ENCODE peak calls at places on chromosome 3, in five cellular contexts. F is HepG2, S is H1, L is GM12878, N is K562. I is an unnamed sample.

GRCh38 chr3:86865506-86865905 is 125.4 kb downstream of the VGLL3 start:
- DNase-seq in F (no peak), S (no peak), L (no peak), N (no peak), I (no peak)

GRCh38 chr3:143720381-143720780 is 127.9 kb downstream of the SLC9A9 start:
- DNase-seq in F (no peak), S (no peak), L (no peak), N (no peak), I (no peak)

GRCh38 chr3:12662593-12663310 is 1.2 kb downstream of the RAF1 start:
- DNase-seq in F (no peak), S (no peak), L (no peak), N (peak), I (peak)

GRCh38 chr3:179447251-179447650 is 4.0 kb downstream of the GNB4 start:
- DNase-seq in F (no peak), S (no peak), L (no peak), N (no peak), I (no peak)

GRCh38 chr3:143298886-143299535 is 179.4 kb downstream of the CHST2 start:
- DNase-seq in F (no peak), S (no peak), L (no peak), N (no peak), I (no peak)

GRCh38 chr3:72265250-72265649 is 480.3 kb upstream of the PROK2 start:
- DNase-seq in F (no peak), S (no peak), L (no peak), N (peak), I (peak)

GRCh38 chr3:63763156-63763555 is 55.9 kb upstream of the C3orf49 start:
- DNase-seq in F (no peak), S (no peak), L (no peak), N (no peak), I (no peak)

GRCh38 chr3:133274477-133274876 is 125.4 kb upstream of the BFSP2 start:
- DNase-seq in F (no peak), S (no peak), L (no peak), N (no peak), I (peak)

GRCh38 chr3:15367059-15367458 is 34.7 kb upstream of the SH3BP5 start:
- DNase-seq in F (no peak), S (no peak), L (no peak), N (no peak), I (no peak)

GRCh38 chr3:169238562-169238961 is 424.9 kb downstream of the MECOM start:
- DNase-seq in F (no peak), S (no peak), L (no peak), N (no peak), I (no peak)

GRCh38 chr3:165854696-165855095 is 17.5 kb upstream of the BCHE start:
- DNase-seq in F (peak), S (no peak), L (no peak), N (peak), I (peak)

GRCh38 chr3:72549819-72550581 is 298.2 kb downstream of the SHQ1 start:
- DNase-seq in F (no peak), S (no peak), L (no peak), N (peak), I (no peak)

GRCh38 chr3:38662544-38662943 is 13.1 kb upstream of the SCN5A start:
- DNase-seq in F (peak), S (no peak), L (no peak), N (peak), I (peak)

GRCh38 chr3:183027276-183027675 is 46.9 kb upstream of the DCUN1D1 start:
- DNase-seq in F (no peak), S (no peak), L (no peak), N (no peak), I (no peak)

GRCh38 chr3:99776516-99777209 is 41.0 kb upstream of the CMSS1 start:
- DNase-seq in F (no peak), S (no peak), L (no peak), N (peak), I (no peak)

GRCh38 chr3:43194490-43195115 is 88.7 kb upstream of the POMGNT2 start:
- DNase-seq in F (no peak), S (no peak), L (no peak), N (no peak), I (no peak)

GRCh38 chr3:116777181-116777840 is 67.7 kb downstream of the TUSC7 start:
- DNase-seq in F (no peak), S (no peak), L (no peak), N (no peak), I (no peak)

GRCh38 chr3:111917300-111917699 is 58.2 kb downstream of the PHLDB2 start:
- DNase-seq in F (no peak), S (no peak), L (no peak), N (no peak), I (peak)

GRCh38 chr3:46960081-46960701 is 16.4 kb downstream of the CCDC12 start:
- DNase-seq in F (no peak), S (no peak), L (no peak), N (no peak), I (peak)

GRCh38 chr3:180747805-180748361 is 68.6 kb upstream of the CCDC39 start:
- DNase-seq in F (no peak), S (no peak), L (no peak), N (no peak), I (no peak)

GRCh38 chr3:71652786-71653419 is 69.4 kb upstream of the FOXP1 start:
- DNase-seq in F (peak), S (no peak), L (peak), N (peak), I (peak)

GRCh38 chr3:126154391-126155279 is 25.8 kb downstream of the ALDH1L1 start:
- DNase-seq in F (no peak), S (peak), L (no peak), N (no peak), I (no peak)

GRCh38 chr3:162468791-162469190 is 972.2 kb downstream of the OTOL1 start:
- DNase-seq in F (no peak), S (no peak), L (no peak), N (no peak), I (no peak)

GRCh38 chr3:169759256-169759655 is 5.6 kb downstream of the TERC start:
- DNase-seq in F (no peak), S (no peak), L (no peak), N (no peak), I (no peak)

GRCh38 chr3:88031543-88032148 is 27.2 kb downstream of the CGGBP1 start:
- DNase-seq in F (no peak), S (no peak), L (peak), N (peak), I (peak)

GRCh38 chr3:193560870-193561269 is 6.2 kb upstream of the ATP13A4 start:
- DNase-seq in F (no peak), S (no peak), L (no peak), N (no peak), I (no peak)

GRCh38 chr3:141797819-141798405 is 34.7 kb downstream of the GRK7 start:
- DNase-seq in F (no peak), S (no peak), L (no peak), N (no peak), I (no peak)

GRCh38 chr3:169026543-169027181 is 636.9 kb downstream of the MECOM start:
- DNase-seq in F (peak), S (no peak), L (no peak), N (no peak), I (no peak)

GRCh38 chr3:130925628-130926027 is 31.7 kb downstream of the ATP2C1 start:
- DNase-seq in F (no peak), S (no peak), L (peak), N (peak), I (no peak)

GRCh38 chr3:166223120-166223519 is 385.9 kb upstream of the BCHE start:
- DNase-seq in F (no peak), S (no peak), L (no peak), N (peak), I (peak)

GRCh38 chr3:172065967-172066762 is 26.8 kb downstream of the FNDC3B start:
- DNase-seq in F (peak), S (no peak), L (peak), N (no peak), I (no peak)

GRCh38 chr3:150545419-150546225 is 674 bp downstream of the SERP1 start:
- DNase-seq in F (peak), S (no peak), L (no peak), N (peak), I (peak)
- TF ChIP-seq CREB1 in F (no peak), S (peak), L (peak), N (no peak), I (peak)

DNA sequence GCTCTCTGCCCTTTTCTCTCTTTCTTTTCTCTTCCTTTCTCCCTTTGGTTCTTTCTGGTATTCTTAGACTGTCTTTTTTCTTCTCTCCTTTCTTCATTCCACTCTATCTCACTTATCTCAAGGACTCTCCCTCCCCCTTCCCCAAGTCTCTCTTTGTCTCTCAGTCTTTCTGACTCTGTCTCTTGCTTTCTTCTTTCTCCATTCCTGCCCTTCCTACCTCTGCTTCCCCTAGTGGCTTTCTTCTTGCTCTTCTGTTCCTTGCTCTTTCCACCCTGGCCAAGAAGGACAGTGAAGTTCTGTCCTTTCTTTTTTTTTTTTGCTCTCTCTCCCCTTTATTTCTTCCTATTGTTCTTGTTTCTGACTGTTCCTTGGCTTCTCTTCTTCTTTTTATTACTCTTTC is 22.3 kb upstream of the RPL39L start:
- DNase-seq in F (no peak), S (no peak), L (no peak), N (no peak), I (no peak)
- TF ChIP-seq CTCF in F (no peak), S (no peak), L (no peak), N (no peak), I (no peak)

GRCh38 chr3:173699353-173699752 is 301.8 kb downstream of the NLGN1 start:
- DNase-seq in F (no peak), S (no peak), L (no peak), N (no peak), I (peak)
- H3K4me2 ChIP-seq in F (no peak), S (no peak), L (no peak), N (no peak), I (peak)

GRCh38 chr3:129650256-129650872 is 43.9 kb upstream of the PLXND1 start:
- DNase-seq in F (peak), S (peak), L (no peak), N (peak), I (peak)

GRCh38 chr3:129648331-129648730 is 41.9 kb upstream of the PLXND1 start:
- DNase-seq in F (no peak), S (no peak), L (no peak), N (no peak), I (no peak)

GRCh38 chr3:129653019-129653418 is 46.5 kb upstream of the PLXND1 start:
- DNase-seq in F (no peak), S (no peak), L (no peak), N (no peak), I (no peak)

GRCh38 chr3:129654126-129654525 is 47.6 kb upstream of the PLXND1 start:
- DNase-seq in F (no peak), S (no peak), L (no peak), N (no peak), I (no peak)

GRCh38 chr3:129651316-129652202 is 45.1 kb upstream of the PLXND1 start:
- DNase-seq in F (no peak), S (no peak), L (no peak), N (no peak), I (peak)
- TF ChIP-seq CREB1 in F (no peak), S (no peak), L (no peak), N (no peak), I (no peak)

DNA sequence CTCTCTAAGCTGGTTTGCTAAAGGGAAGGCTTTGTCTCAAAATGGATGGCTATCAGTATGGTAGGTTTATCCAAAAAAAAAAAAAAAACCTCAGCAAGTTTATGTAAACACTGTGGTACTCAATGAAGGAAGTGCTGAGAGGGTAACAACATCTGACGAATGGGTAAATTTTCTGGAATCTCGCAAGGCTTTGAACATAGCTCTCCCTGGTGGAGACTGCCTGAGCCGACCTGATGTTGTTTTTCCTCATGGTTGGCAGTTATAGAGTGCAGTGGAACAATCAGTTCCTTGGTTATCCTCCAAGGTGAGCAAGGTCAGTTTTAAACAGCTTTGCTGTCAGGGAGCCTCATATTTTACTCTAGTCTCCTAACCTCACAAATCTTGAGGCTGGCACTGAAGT is 94.6 kb downstream of the ZPLD1 start:
- DNase-seq in F (no peak), S (no peak), L (no peak), N (no peak), I (peak)
- TF ChIP-seq CTCF in F (peak), S (peak), L (no peak), N (no peak), I (peak)

DNA sequence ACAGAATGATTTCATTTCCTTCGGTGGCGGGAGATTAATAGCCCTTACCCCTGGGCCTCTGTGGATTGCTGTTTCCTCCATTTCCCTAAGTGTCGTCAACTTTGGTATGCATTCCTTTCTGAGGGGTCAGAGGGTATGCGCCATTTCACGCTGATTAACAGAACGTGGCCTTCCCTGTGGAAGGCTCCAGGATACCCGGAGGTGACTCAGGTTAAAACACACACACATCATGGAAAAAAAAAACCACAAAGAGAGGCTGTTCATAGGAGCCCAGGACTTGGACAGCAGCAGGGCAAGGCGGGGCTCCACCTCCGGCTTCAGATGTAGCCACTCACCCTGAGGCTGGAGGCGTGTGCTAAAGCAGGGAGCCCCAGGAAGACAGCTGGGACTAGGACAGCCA is 51.9 kb downstream of the EPHB1 start:
- DNase-seq in F (peak), S (no peak), L (no peak), N (no peak), I (peak)
- H3K4me2 ChIP-seq in F (peak), S (no peak), L (no peak), N (no peak), I (no peak)

GRCh38 chr3:4394048-4394447 is 73.0 kb downstream of the SUMF1 start:
- DNase-seq in F (no peak), S (no peak), L (no peak), N (no peak), I (no peak)
- TF ChIP-seq CREB1 in F (no peak), S (no peak), L (no peak), N (no peak), I (no peak)